ENCODE peak calls at places on chromosomes 7 and 10, in six cellular contexts. One of them, this sample, is unnamed.

GRCh38 chr7:93843260-93843659 is 47.3 kb downstream of the TFPI2 start:
- DNase-seq in adrenal gland: no peak
- DNase-seq in breast epithelium: no peak
- DNase-seq in uterus: no peak
- DNase-seq in transverse colon: no peak
- DNase-seq in HepG2: no peak
- DNase-seq in this sample: no peak

GRCh38 chr10:48463318-48464003 is 141.4 kb downstream of the ARHGAP22 start:
- DNase-seq in adrenal gland: no peak
- DNase-seq in breast epithelium: peak
- DNase-seq in uterus: no peak
- DNase-seq in transverse colon: no peak
- DNase-seq in HepG2: no peak
- DNase-seq in this sample: no peak

GRCh38 chr10:43386981-43387677 is 15.7 kb downstream of the FXYD4 start:
- DNase-seq in adrenal gland: peak
- DNase-seq in breast epithelium: peak
- DNase-seq in uterus: no peak
- DNase-seq in transverse colon: no peak
- DNase-seq in HepG2: no peak
- DNase-seq in this sample: no peak

GRCh38 chr10:110919349-110919931 is at the start of gene SHOC2:
- DNase-seq in adrenal gland: peak
- DNase-seq in breast epithelium: peak
- DNase-seq in uterus: peak
- DNase-seq in transverse colon: peak
- DNase-seq in HepG2: no peak
- DNase-seq in this sample: peak

GRCh38 chr7:106021211-106022067 is 58.4 kb downstream of the CDHR3 start:
- DNase-seq in adrenal gland: peak
- DNase-seq in breast epithelium: no peak
- DNase-seq in uterus: no peak
- DNase-seq in transverse colon: no peak
- DNase-seq in HepG2: no peak
- DNase-seq in this sample: no peak

GRCh38 chr10:112564337-112564736 is 117.3 kb downstream of the VTI1A start:
- DNase-seq in adrenal gland: no peak
- DNase-seq in breast epithelium: no peak
- DNase-seq in uterus: no peak
- DNase-seq in transverse colon: no peak
- DNase-seq in HepG2: peak
- DNase-seq in this sample: no peak

GRCh38 chr10:80382989-80383388 is 25.4 kb upstream of the PRXL2A start:
- DNase-seq in adrenal gland: peak
- DNase-seq in breast epithelium: no peak
- DNase-seq in uterus: peak
- DNase-seq in transverse colon: peak
- DNase-seq in HepG2: peak
- DNase-seq in this sample: no peak

GRCh38 chr7:44547536-44548221 is 6.5 kb upstream of the NPC1L1 start:
- DNase-seq in adrenal gland: no peak
- DNase-seq in breast epithelium: no peak
- DNase-seq in uterus: no peak
- DNase-seq in transverse colon: no peak
- DNase-seq in HepG2: peak
- DNase-seq in this sample: no peak

GRCh38 chr10:78776746-78777145 is 292.0 kb upstream of the ZMIZ1 start:
- DNase-seq in adrenal gland: no peak
- DNase-seq in breast epithelium: no peak
- DNase-seq in uterus: no peak
- DNase-seq in transverse colon: no peak
- DNase-seq in HepG2: no peak
- DNase-seq in this sample: no peak

GRCh38 chr7:26143298-26144044 is 8.5 kb upstream of the NFE2L3 start:
- DNase-seq in adrenal gland: no peak
- DNase-seq in breast epithelium: no peak
- DNase-seq in uterus: no peak
- DNase-seq in transverse colon: no peak
- DNase-seq in HepG2: no peak
- DNase-seq in this sample: no peak

GRCh38 chr7:106736508-106737201 is 75.7 kb upstream of the CCDC71L start:
- DNase-seq in adrenal gland: no peak
- DNase-seq in breast epithelium: no peak
- DNase-seq in uterus: no peak
- DNase-seq in transverse colon: peak
- DNase-seq in HepG2: peak
- DNase-seq in this sample: no peak

GRCh38 chr10:23364378-23364777 is 19.8 kb upstream of the C10orf67 start:
- DNase-seq in adrenal gland: no peak
- DNase-seq in breast epithelium: no peak
- DNase-seq in uterus: no peak
- DNase-seq in transverse colon: no peak
- DNase-seq in HepG2: no peak
- DNase-seq in this sample: no peak

GRCh38 chr10:30529373-30529998 is 95.5 kb downstream of the MAP3K8 start:
- DNase-seq in adrenal gland: peak
- DNase-seq in breast epithelium: no peak
- DNase-seq in uterus: peak
- DNase-seq in transverse colon: peak
- DNase-seq in HepG2: no peak
- DNase-seq in this sample: peak

GRCh38 chr7:92727755-92728154 is 108.6 kb downstream of the CDK6 start:
- DNase-seq in adrenal gland: no peak
- DNase-seq in breast epithelium: no peak
- DNase-seq in uterus: no peak
- DNase-seq in transverse colon: no peak
- DNase-seq in HepG2: no peak
- DNase-seq in this sample: no peak

GRCh38 chr7:118802726-118803125 is 578.2 kb downstream of the ANKRD7 start:
- DNase-seq in adrenal gland: no peak
- DNase-seq in breast epithelium: no peak
- DNase-seq in uterus: no peak
- DNase-seq in transverse colon: no peak
- DNase-seq in HepG2: no peak
- DNase-seq in this sample: no peak

GRCh38 chr7:152851326-152851725 is 91.8 kb downstream of the ACTR3B start:
- DNase-seq in adrenal gland: no peak
- DNase-seq in breast epithelium: no peak
- DNase-seq in uterus: no peak
- DNase-seq in transverse colon: no peak
- DNase-seq in HepG2: no peak
- DNase-seq in this sample: no peak

GRCh38 chr10:22259280-22259679 is 41.5 kb upstream of the EBLN1 start:
- DNase-seq in adrenal gland: no peak
- DNase-seq in breast epithelium: no peak
- DNase-seq in uterus: no peak
- DNase-seq in transverse colon: no peak
- DNase-seq in HepG2: no peak
- DNase-seq in this sample: no peak

GRCh38 chr7:155669717-155670505 is 25.4 kb downstream of the RBM33 start:
- DNase-seq in adrenal gland: no peak
- DNase-seq in breast epithelium: no peak
- DNase-seq in uterus: no peak
- DNase-seq in transverse colon: no peak
- DNase-seq in HepG2: no peak
- DNase-seq in this sample: no peak

GRCh38 chr7:81624021-81624630 is 145.7 kb downstream of the HGF start:
- DNase-seq in adrenal gland: no peak
- DNase-seq in breast epithelium: no peak
- DNase-seq in uterus: no peak
- DNase-seq in transverse colon: no peak
- DNase-seq in HepG2: peak
- DNase-seq in this sample: no peak

GRCh38 chr7:147879116-147879750 is 711.3 kb upstream of the C7orf33 start:
- DNase-seq in adrenal gland: no peak
- DNase-seq in breast epithelium: no peak
- DNase-seq in uterus: no peak
- DNase-seq in transverse colon: no peak
- DNase-seq in HepG2: no peak
- DNase-seq in this sample: no peak

GRCh38 chr10:47365561-47365960 is 17.4 kb downstream of the RBP3 start:
- DNase-seq in adrenal gland: no peak
- DNase-seq in breast epithelium: no peak
- DNase-seq in uterus: no peak
- DNase-seq in transverse colon: no peak
- DNase-seq in HepG2: no peak
- DNase-seq in this sample: no peak

GRCh38 chr10:69831231-69831855 is 29.6 kb downstream of the COL13A1 start:
- DNase-seq in adrenal gland: no peak
- DNase-seq in breast epithelium: no peak
- DNase-seq in uterus: no peak
- DNase-seq in transverse colon: no peak
- DNase-seq in HepG2: no peak
- DNase-seq in this sample: no peak

GRCh38 chr10:66982792-66983481 is 57.1 kb downstream of the LRRTM3 start:
- DNase-seq in adrenal gland: no peak
- DNase-seq in breast epithelium: no peak
- DNase-seq in uterus: no peak
- DNase-seq in transverse colon: no peak
- DNase-seq in HepG2: no peak
- DNase-seq in this sample: no peak

GRCh38 chr10:97611473-97611872 is 21.8 kb downstream of the MORN4 start:
- DNase-seq in adrenal gland: no peak
- DNase-seq in breast epithelium: no peak
- DNase-seq in uterus: no peak
- DNase-seq in transverse colon: no peak
- DNase-seq in HepG2: no peak
- DNase-seq in this sample: no peak
- TF ChIP-seq POLR2A in adrenal gland: no peak
- TF ChIP-seq POLR2A in breast epithelium: no peak
- TF ChIP-seq POLR2A in uterus: no peak
- TF ChIP-seq POLR2A in transverse colon: no peak
- TF ChIP-seq POLR2A in HepG2: no peak
- TF ChIP-seq POLR2A in this sample: no peak

DNA sequence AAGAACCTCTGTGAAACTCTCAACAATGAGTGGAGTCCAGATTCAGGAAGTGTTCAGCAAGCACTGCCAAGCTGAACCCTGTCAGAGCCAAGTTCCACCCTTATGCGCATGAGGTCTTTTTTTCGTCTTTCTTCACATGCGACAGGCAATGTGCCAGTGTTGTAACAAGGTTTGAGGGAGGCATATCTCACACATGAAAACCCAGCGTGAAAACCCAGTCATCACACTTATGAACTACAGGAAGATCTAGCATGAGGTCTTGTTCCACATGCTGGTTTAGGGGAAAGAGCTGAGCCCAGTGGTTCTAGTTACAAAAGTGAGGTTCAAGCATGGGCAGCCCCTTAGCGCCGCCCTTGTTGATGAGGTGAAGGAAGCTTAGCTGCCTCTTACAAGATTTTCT is 49.7 kb downstream of the RABGEF1 start:
- DNase-seq in adrenal gland: no peak
- DNase-seq in breast epithelium: no peak
- DNase-seq in uterus: no peak
- DNase-seq in transverse colon: no peak
- DNase-seq in HepG2: no peak
- DNase-seq in this sample: no peak
- TF ChIP-seq POLR2A in adrenal gland: no peak
- TF ChIP-seq POLR2A in breast epithelium: no peak
- TF ChIP-seq POLR2A in uterus: no peak
- TF ChIP-seq POLR2A in transverse colon: no peak
- TF ChIP-seq POLR2A in HepG2: no peak
- TF ChIP-seq POLR2A in this sample: no peak

DNA sequence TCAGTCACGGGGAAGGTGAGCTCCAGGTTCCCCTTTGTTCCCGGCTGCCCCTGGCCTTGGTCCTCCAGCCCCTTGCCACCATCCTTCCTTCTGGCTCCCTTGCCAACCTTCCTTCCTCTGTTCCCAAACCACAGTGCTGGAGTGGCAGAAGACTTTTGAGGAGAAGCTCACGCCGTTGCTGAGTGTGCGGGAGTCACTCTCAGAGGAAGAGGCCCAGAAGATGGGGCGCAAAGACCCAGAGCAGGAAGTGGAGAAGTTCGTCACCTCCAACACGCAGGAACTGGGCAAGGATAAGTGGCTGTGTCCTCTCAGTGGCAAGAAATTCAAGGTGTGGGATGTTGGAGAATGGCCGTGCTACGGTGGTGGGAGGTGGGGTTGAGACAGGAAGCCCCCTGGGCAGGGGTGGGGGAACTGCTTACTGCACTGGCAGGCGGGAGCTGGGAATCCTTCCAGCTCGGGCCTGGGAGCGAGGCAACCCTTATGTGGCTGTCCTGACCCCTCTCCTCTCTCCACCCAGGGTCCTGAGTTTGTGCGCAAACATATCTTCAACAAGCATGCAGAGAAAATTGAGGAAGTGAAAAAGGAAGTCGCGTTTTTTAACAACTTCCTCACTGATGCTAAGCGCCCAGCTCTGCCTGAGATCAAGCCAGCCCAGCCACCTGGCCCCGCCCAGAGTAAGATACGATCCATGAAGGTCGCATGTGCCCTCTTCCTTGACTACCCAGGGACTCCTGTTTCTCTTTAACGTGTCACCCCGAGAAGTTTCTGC is 2.1 kb downstream of the UFSP1 start:
- DNase-seq in adrenal gland: no peak
- DNase-seq in breast epithelium: no peak
- DNase-seq in uterus: no peak
- DNase-seq in transverse colon: peak
- DNase-seq in HepG2: no peak
- DNase-seq in this sample: peak
- TF ChIP-seq POLR2A in adrenal gland: no peak
- TF ChIP-seq POLR2A in breast epithelium: no peak
- TF ChIP-seq POLR2A in uterus: no peak
- TF ChIP-seq POLR2A in transverse colon: no peak
- TF ChIP-seq POLR2A in HepG2: no peak
- TF ChIP-seq POLR2A in this sample: peak

DNA sequence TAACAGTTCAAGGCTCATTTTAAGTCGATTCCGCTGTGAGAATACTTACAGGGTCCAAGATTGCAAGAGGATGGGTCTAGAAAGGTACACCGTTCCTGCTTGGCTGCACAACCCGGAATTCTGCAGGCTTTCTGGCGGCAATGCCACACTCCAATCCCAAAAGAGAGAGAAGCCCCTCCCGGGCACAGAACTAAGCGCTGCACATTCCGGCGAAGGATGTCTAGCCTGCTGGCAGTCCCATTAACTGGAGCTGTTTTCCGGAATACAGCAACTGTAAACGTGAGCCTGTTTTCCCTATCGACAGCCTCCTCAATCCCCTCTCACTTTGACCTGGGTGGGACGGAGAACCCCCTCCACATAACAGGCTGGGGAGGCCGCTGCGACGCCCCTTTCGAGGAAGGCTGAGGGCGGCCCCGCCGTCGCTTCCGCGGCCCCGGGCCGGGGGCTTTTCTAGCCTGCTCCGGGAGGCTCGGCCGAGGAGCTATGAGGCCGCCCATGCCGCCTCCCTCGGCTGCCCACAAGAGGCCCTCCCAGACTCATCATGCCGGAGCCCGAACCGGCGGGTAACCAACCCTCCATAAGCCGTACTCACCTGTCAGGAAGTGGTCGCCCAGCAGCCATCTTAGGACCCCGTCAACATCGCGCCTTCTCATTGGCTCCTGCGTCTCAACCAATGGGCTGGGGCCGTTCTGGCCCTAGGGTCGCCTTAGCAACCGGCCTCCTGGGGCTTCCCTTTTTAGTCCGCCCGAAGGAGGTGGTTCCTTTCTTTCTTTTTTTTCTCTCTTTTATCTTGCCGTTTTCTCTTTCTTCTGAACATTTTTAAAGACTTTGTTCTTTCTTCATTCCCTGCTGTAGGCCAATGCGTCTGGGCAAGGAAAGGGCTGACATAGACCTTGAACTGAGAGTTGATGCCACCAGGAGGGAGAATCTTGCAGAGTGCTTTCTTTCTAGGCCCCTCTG is at the start of gene FAM204A:
- DNase-seq in adrenal gland: peak
- DNase-seq in breast epithelium: peak
- DNase-seq in uterus: peak
- DNase-seq in transverse colon: peak
- DNase-seq in HepG2: peak
- DNase-seq in this sample: peak
- TF ChIP-seq POLR2A in adrenal gland: no peak
- TF ChIP-seq POLR2A in breast epithelium: peak
- TF ChIP-seq POLR2A in uterus: peak
- TF ChIP-seq POLR2A in transverse colon: peak
- TF ChIP-seq POLR2A in HepG2: peak
- TF ChIP-seq POLR2A in this sample: peak

This sample was measured in GM12892.